ENCODE peak calls at places on chromosome 4, in ten cellular contexts. One of them, this sample, is unnamed.

GRCh38 chr4:111778543-111778942 is 366.7 kb upstream of the FAM241A start:
- DNase-seq in GM12865: no peak
- DNase-seq in heart right ventricle: no peak
- DNase-seq in body of pancreas: no peak
- DNase-seq in WERI-Rb-1: peak
- DNase-seq in fibroblast of the aortic adventitia: peak
- DNase-seq in retinal pigment epithelial cell: no peak
- DNase-seq in foreskin fibroblast: peak
- DNase-seq in fibroblast of lung: peak
- DNase-seq in stomach: no peak
- DNase-seq in this sample: no peak

GRCh38 chr4:81405900-81406401 is 65.8 kb downstream of the RASGEF1B start:
- DNase-seq in foreskin fibroblast: peak
- DNase-seq in fibroblast of the aortic adventitia: peak
- DNase-seq in stomach: peak
- DNase-seq in retinal pigment epithelial cell: peak
- DNase-seq in WERI-Rb-1: peak
- DNase-seq in GM12865: peak
- DNase-seq in heart right ventricle: no peak
- DNase-seq in fibroblast of lung: peak
- DNase-seq in body of pancreas: peak
- DNase-seq in this sample: peak

GRCh38 chr4:98113005-98113404 is 30.3 kb downstream of the STPG2 start:
- DNase-seq in retinal pigment epithelial cell: no peak
- DNase-seq in foreskin fibroblast: peak
- DNase-seq in WERI-Rb-1: peak
- DNase-seq in fibroblast of lung: peak
- DNase-seq in body of pancreas: peak
- DNase-seq in stomach: no peak
- DNase-seq in heart right ventricle: no peak
- DNase-seq in fibroblast of the aortic adventitia: peak
- DNase-seq in GM12865: peak
- DNase-seq in this sample: no peak

GRCh38 chr4:122541996-122542395 is 78.9 kb downstream of the IL21 start:
- DNase-seq in fibroblast of the aortic adventitia: no peak
- DNase-seq in heart right ventricle: no peak
- DNase-seq in fibroblast of lung: no peak
- DNase-seq in stomach: no peak
- DNase-seq in retinal pigment epithelial cell: no peak
- DNase-seq in GM12865: no peak
- DNase-seq in WERI-Rb-1: no peak
- DNase-seq in body of pancreas: no peak
- DNase-seq in foreskin fibroblast: no peak
- DNase-seq in this sample: no peak

GRCh38 chr4:165384608-165385007 is 5.8 kb downstream of the CPE start:
- DNase-seq in fibroblast of lung: peak
- DNase-seq in stomach: no peak
- DNase-seq in GM12865: no peak
- DNase-seq in fibroblast of the aortic adventitia: peak
- DNase-seq in retinal pigment epithelial cell: no peak
- DNase-seq in heart right ventricle: no peak
- DNase-seq in WERI-Rb-1: no peak
- DNase-seq in body of pancreas: no peak
- DNase-seq in foreskin fibroblast: peak
- DNase-seq in this sample: no peak

GRCh38 chr4:176002007-176002623 is 63.5 kb upstream of the WDR17 start:
- DNase-seq in retinal pigment epithelial cell: no peak
- DNase-seq in foreskin fibroblast: peak
- DNase-seq in WERI-Rb-1: peak
- DNase-seq in stomach: peak
- DNase-seq in heart right ventricle: peak
- DNase-seq in fibroblast of lung: peak
- DNase-seq in fibroblast of the aortic adventitia: no peak
- DNase-seq in body of pancreas: peak
- DNase-seq in GM12865: peak
- DNase-seq in this sample: no peak

GRCh38 chr4:163395055-163395454 is 51.4 kb downstream of the NPY5R start:
- DNase-seq in heart right ventricle: no peak
- DNase-seq in body of pancreas: no peak
- DNase-seq in WERI-Rb-1: no peak
- DNase-seq in fibroblast of lung: peak
- DNase-seq in GM12865: no peak
- DNase-seq in stomach: no peak
- DNase-seq in retinal pigment epithelial cell: no peak
- DNase-seq in fibroblast of the aortic adventitia: peak
- DNase-seq in foreskin fibroblast: no peak
- DNase-seq in this sample: no peak

GRCh38 chr4:140126261-140126660 is 27.7 kb downstream of the MAML3 start:
- DNase-seq in fibroblast of the aortic adventitia: peak
- DNase-seq in fibroblast of lung: no peak
- DNase-seq in WERI-Rb-1: no peak
- DNase-seq in foreskin fibroblast: no peak
- DNase-seq in retinal pigment epithelial cell: no peak
- DNase-seq in stomach: no peak
- DNase-seq in heart right ventricle: no peak
- DNase-seq in GM12865: no peak
- DNase-seq in body of pancreas: no peak
- DNase-seq in this sample: no peak

GRCh38 chr4:113773014-113773413 is 11.5 kb upstream of the CAMK2D start:
- DNase-seq in fibroblast of the aortic adventitia: no peak
- DNase-seq in stomach: no peak
- DNase-seq in fibroblast of lung: no peak
- DNase-seq in WERI-Rb-1: no peak
- DNase-seq in heart right ventricle: no peak
- DNase-seq in body of pancreas: no peak
- DNase-seq in retinal pigment epithelial cell: no peak
- DNase-seq in foreskin fibroblast: no peak
- DNase-seq in GM12865: no peak
- DNase-seq in this sample: no peak

GRCh38 chr4:6175426-6175825 is 24.9 kb downstream of the JAKMIP1 start:
- DNase-seq in fibroblast of lung: no peak
- DNase-seq in WERI-Rb-1: no peak
- DNase-seq in heart right ventricle: no peak
- DNase-seq in body of pancreas: no peak
- DNase-seq in GM12865: no peak
- DNase-seq in foreskin fibroblast: no peak
- DNase-seq in fibroblast of the aortic adventitia: no peak
- DNase-seq in stomach: no peak
- DNase-seq in retinal pigment epithelial cell: no peak
- DNase-seq in this sample: no peak

GRCh38 chr4:122500852-122501501 is 44.5 kb upstream of the IL2 start:
- DNase-seq in GM12865: no peak
- DNase-seq in WERI-Rb-1: no peak
- DNase-seq in retinal pigment epithelial cell: no peak
- DNase-seq in fibroblast of lung: peak
- DNase-seq in stomach: peak
- DNase-seq in body of pancreas: peak
- DNase-seq in fibroblast of the aortic adventitia: peak
- DNase-seq in heart right ventricle: no peak
- DNase-seq in foreskin fibroblast: no peak
- DNase-seq in this sample: no peak

DNA sequence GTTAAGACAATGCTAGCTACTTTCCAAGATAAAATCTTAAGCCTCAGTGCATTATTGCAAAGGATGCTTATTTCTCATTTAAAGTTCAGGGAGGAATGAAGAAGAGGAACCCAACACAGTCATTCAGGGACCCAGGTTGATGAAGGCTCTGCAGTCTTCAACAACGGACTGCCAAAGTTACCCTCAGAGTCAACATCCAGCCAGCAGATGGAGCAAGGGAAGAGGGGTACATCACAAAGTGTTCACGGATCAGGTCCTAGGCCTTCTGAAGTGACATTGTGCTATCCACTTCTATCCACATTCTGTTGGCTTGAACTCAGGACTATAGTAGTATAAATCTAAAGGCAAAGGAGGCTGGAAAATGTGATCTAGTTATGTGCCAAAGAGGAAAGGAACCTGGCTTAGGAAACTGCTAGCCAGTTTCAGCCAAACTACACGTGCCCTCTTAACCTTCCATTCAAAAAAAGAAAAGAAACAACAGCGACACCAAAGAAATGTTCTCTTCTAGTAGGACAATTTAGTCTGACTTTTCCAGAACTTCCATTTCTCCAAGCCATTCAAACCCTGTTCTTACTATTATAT is 28.8 kb downstream of the NKX6-1 start:
- DNase-seq in retinal pigment epithelial cell: no peak
- DNase-seq in body of pancreas: no peak
- DNase-seq in WERI-Rb-1: no peak
- DNase-seq in heart right ventricle: no peak
- DNase-seq in GM12865: peak
- DNase-seq in fibroblast of lung: no peak
- DNase-seq in fibroblast of the aortic adventitia: no peak
- DNase-seq in stomach: no peak
- DNase-seq in foreskin fibroblast: no peak
- DNase-seq in this sample: no peak
- TF ChIP-seq CTCF in retinal pigment epithelial cell: no peak
- TF ChIP-seq CTCF in body of pancreas: no peak
- TF ChIP-seq CTCF in WERI-Rb-1: peak
- TF ChIP-seq CTCF in heart right ventricle: no peak
- TF ChIP-seq CTCF in GM12865: peak
- TF ChIP-seq CTCF in fibroblast of lung: peak
- TF ChIP-seq CTCF in fibroblast of the aortic adventitia: no peak
- TF ChIP-seq CTCF in stomach: no peak
- TF ChIP-seq CTCF in foreskin fibroblast: peak
- TF ChIP-seq CTCF in this sample: peak

GRCh38 chr4:58669783-58670182 is 1559.6 kb upstream of the IGFBP7 start:
- DNase-seq in stomach: no peak
- DNase-seq in GM12865: no peak
- DNase-seq in fibroblast of the aortic adventitia: no peak
- DNase-seq in foreskin fibroblast: no peak
- DNase-seq in WERI-Rb-1: no peak
- DNase-seq in retinal pigment epithelial cell: no peak
- DNase-seq in fibroblast of lung: no peak
- DNase-seq in heart right ventricle: no peak
- DNase-seq in body of pancreas: no peak
- DNase-seq in this sample: no peak

DNA sequence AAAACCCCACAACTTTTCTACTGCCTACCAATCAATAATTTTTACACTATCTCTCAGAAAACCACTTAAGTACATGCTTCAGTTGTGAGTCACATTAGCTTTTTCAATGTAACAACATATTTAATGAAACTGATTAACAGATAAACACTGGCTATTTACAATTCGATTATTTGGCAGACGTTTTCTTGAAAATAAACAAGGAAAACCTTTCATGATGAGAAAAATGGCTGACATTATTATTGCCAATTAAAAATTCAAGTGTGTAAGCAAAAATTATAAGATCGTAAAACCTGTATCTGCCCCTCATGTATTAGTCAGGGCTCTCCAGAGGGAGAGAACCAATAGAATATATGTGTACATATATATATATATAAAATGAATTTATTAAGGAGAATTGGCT is 1555.5 kb upstream of the IGFBP7 start:
- DNase-seq in heart right ventricle: no peak
- DNase-seq in retinal pigment epithelial cell: no peak
- DNase-seq in WERI-Rb-1: no peak
- DNase-seq in fibroblast of the aortic adventitia: no peak
- DNase-seq in stomach: no peak
- DNase-seq in fibroblast of lung: no peak
- DNase-seq in foreskin fibroblast: no peak
- DNase-seq in GM12865: no peak
- DNase-seq in body of pancreas: no peak
- DNase-seq in this sample: no peak
- H3K4me3 ChIP-seq in heart right ventricle: no peak
- H3K4me3 ChIP-seq in retinal pigment epithelial cell: no peak
- H3K4me3 ChIP-seq in WERI-Rb-1: no peak
- H3K4me3 ChIP-seq in fibroblast of the aortic adventitia: no peak
- H3K4me3 ChIP-seq in stomach: no peak
- H3K4me3 ChIP-seq in fibroblast of lung: no peak
- H3K4me3 ChIP-seq in foreskin fibroblast: no peak
- H3K4me3 ChIP-seq in GM12865: no peak
- H3K4me3 ChIP-seq in body of pancreas: no peak
- H3K4me3 ChIP-seq in this sample: no peak

GRCh38 chr4:56757270-56757746 is 64.2 kb downstream of the SPINK2 start:
- DNase-seq in GM12865: no peak
- DNase-seq in heart right ventricle: no peak
- DNase-seq in fibroblast of lung: peak
- DNase-seq in stomach: no peak
- DNase-seq in foreskin fibroblast: peak
- DNase-seq in retinal pigment epithelial cell: no peak
- DNase-seq in fibroblast of the aortic adventitia: peak
- DNase-seq in WERI-Rb-1: peak
- DNase-seq in body of pancreas: no peak
- DNase-seq in this sample: no peak
- TF ChIP-seq CTCF in GM12865: no peak
- TF ChIP-seq CTCF in heart right ventricle: no peak
- TF ChIP-seq CTCF in fibroblast of lung: no peak
- TF ChIP-seq CTCF in stomach: no peak
- TF ChIP-seq CTCF in foreskin fibroblast: no peak
- TF ChIP-seq CTCF in retinal pigment epithelial cell: no peak
- TF ChIP-seq CTCF in fibroblast of the aortic adventitia: no peak
- TF ChIP-seq CTCF in WERI-Rb-1: no peak
- TF ChIP-seq CTCF in body of pancreas: no peak
- TF ChIP-seq CTCF in this sample: no peak

GRCh38 chr4:88535090-88535755 is 11.6 kb upstream of the PYURF start:
- DNase-seq in WERI-Rb-1: no peak
- DNase-seq in fibroblast of lung: no peak
- DNase-seq in stomach: no peak
- DNase-seq in body of pancreas: no peak
- DNase-seq in foreskin fibroblast: no peak
- DNase-seq in GM12865: no peak
- DNase-seq in heart right ventricle: no peak
- DNase-seq in retinal pigment epithelial cell: no peak
- DNase-seq in fibroblast of the aortic adventitia: no peak
- DNase-seq in this sample: no peak

GRCh38 chr4:88537725-88538124 is 14.1 kb upstream of the PYURF start:
- DNase-seq in fibroblast of lung: no peak
- DNase-seq in WERI-Rb-1: no peak
- DNase-seq in body of pancreas: no peak
- DNase-seq in GM12865: no peak
- DNase-seq in retinal pigment epithelial cell: no peak
- DNase-seq in stomach: no peak
- DNase-seq in foreskin fibroblast: no peak
- DNase-seq in fibroblast of the aortic adventitia: no peak
- DNase-seq in heart right ventricle: no peak
- DNase-seq in this sample: no peak

GRCh38 chr4:88531549-88531948 is 8.0 kb upstream of the PYURF start:
- DNase-seq in GM12865: no peak
- DNase-seq in stomach: no peak
- DNase-seq in heart right ventricle: no peak
- DNase-seq in fibroblast of lung: peak
- DNase-seq in retinal pigment epithelial cell: no peak
- DNase-seq in body of pancreas: no peak
- DNase-seq in foreskin fibroblast: peak
- DNase-seq in WERI-Rb-1: no peak
- DNase-seq in fibroblast of the aortic adventitia: no peak
- DNase-seq in this sample: no peak

GRCh38 chr4:88533088-88533790 is 9.7 kb upstream of the PYURF start:
- DNase-seq in fibroblast of lung: peak
- DNase-seq in heart right ventricle: no peak
- DNase-seq in fibroblast of the aortic adventitia: peak
- DNase-seq in stomach: no peak
- DNase-seq in WERI-Rb-1: no peak
- DNase-seq in foreskin fibroblast: peak
- DNase-seq in retinal pigment epithelial cell: no peak
- DNase-seq in body of pancreas: no peak
- DNase-seq in GM12865: no peak
- DNase-seq in this sample: peak

GRCh38 chr4:88533937-88534750 is 10.6 kb upstream of the PYURF start:
- DNase-seq in body of pancreas: no peak
- DNase-seq in fibroblast of the aortic adventitia: peak
- DNase-seq in foreskin fibroblast: peak
- DNase-seq in GM12865: no peak
- DNase-seq in retinal pigment epithelial cell: no peak
- DNase-seq in stomach: no peak
- DNase-seq in fibroblast of lung: peak
- DNase-seq in heart right ventricle: no peak
- DNase-seq in WERI-Rb-1: no peak
- DNase-seq in this sample: peak
- H3K4me3 ChIP-seq in body of pancreas: no peak
- H3K4me3 ChIP-seq in fibroblast of the aortic adventitia: no peak
- H3K4me3 ChIP-seq in foreskin fibroblast: no peak
- H3K4me3 ChIP-seq in GM12865: no peak
- H3K4me3 ChIP-seq in retinal pigment epithelial cell: no peak
- H3K4me3 ChIP-seq in stomach: no peak
- H3K4me3 ChIP-seq in fibroblast of lung: peak
- H3K4me3 ChIP-seq in heart right ventricle: no peak
- H3K4me3 ChIP-seq in WERI-Rb-1: no peak
- H3K4me3 ChIP-seq in this sample: no peak

This sample was measured in BJ.